ENCODE peak calls at places on chromosome 7, in seven cellular contexts. J is naive B cell; L is stimulated activated effector memory CD8-positive, alpha-beta T cell treated with anti-CD3 and anti-CD28 coated beads, Interleukin-12 subunit alpha, Interleukin-12 subunit beta, amount 100 ng/mL, for 72 hours; Y is small intestine; W is fibroblast of mammary gland; O is stimulated activated CD8-positive, alpha-beta memory T cell treated with anti-CD3 and anti-CD28 coated beads, Interleukin-2, amount 100 ng/mL, for 1 hour; I is GM04503. F is an unnamed sample.

GRCh38 chr7:81549484-81550016 is 220.3 kb downstream of the HGF start:
- DNase-seq in J (no peak), L (no peak), Y (no peak), W (no peak), O (no peak), I (no peak), F (no peak)

GRCh38 chr7:17830206-17830605 is 110.1 kb downstream of the SNX13 start:
- DNase-seq in J (no peak), L (no peak), Y (no peak), W (peak), O (no peak), I (no peak), F (no peak)

GRCh38 chr7:24448038-24448437 is 125.2 kb upstream of the PALS2 start:
- DNase-seq in J (no peak), L (no peak), Y (no peak), W (no peak), O (no peak), I (no peak), F (no peak)

GRCh38 chr7:76375251-76375650 is 16.5 kb upstream of the YWHAG start:
- DNase-seq in J (no peak), L (no peak), Y (no peak), W (no peak), O (no peak), I (no peak), F (no peak)

GRCh38 chr7:1663243-1663642 is 6.8 kb upstream of the ELFN1 start:
- DNase-seq in J (no peak), L (no peak), Y (no peak), W (no peak), O (no peak), I (no peak), F (no peak)

GRCh38 chr7:129188372-129188891 is at the start of gene SMO:
- DNase-seq in J (no peak), L (no peak), Y (no peak), W (no peak), O (no peak), I (no peak), F (no peak)

GRCh38 chr7:124764847-124765400 is 668 bp downstream of the GPR37 start:
- DNase-seq in J (peak), L (no peak), Y (peak), W (no peak), O (no peak), I (no peak), F (no peak)

GRCh38 chr7:24979470-24979862 is 512 bp downstream of the OSBPL3 start:
- DNase-seq in J (peak), L (peak), Y (peak), W (peak), O (peak), I (no peak), F (no peak)

GRCh38 chr7:157294773-157295172 is 42.0 kb upstream of the DNAJB6 start:
- DNase-seq in J (no peak), L (no peak), Y (no peak), W (no peak), O (no peak), I (no peak), F (no peak)

GRCh38 chr7:24767878-24768569 is 10.8 kb upstream of the GSDME start:
- DNase-seq in J (no peak), L (no peak), Y (no peak), W (no peak), O (no peak), I (no peak), F (no peak)

GRCh38 chr7:19560111-19560883 is 148.5 kb downstream of the POLR1F start:
- DNase-seq in J (no peak), L (no peak), Y (no peak), W (peak), O (no peak), I (peak), F (no peak)

GRCh38 chr7:828793-829561 is 3.3 kb upstream of the SUN1 start:
- DNase-seq in J (no peak), L (no peak), Y (no peak), W (no peak), O (no peak), I (no peak), F (no peak)

GRCh38 chr7:20791523-20791879 is 4.8 kb upstream of the SP8 start:
- DNase-seq in J (no peak), L (no peak), Y (no peak), W (no peak), O (no peak), I (no peak), F (no peak)

GRCh38 chr7:131556055-131556911 is at the start of gene PODXL:
- DNase-seq in J (peak), L (peak), Y (peak), W (no peak), O (peak), I (no peak), F (no peak)

GRCh38 chr7:70588610-70589009 is 543.3 kb upstream of the GALNT17 start:
- DNase-seq in J (no peak), L (no peak), Y (no peak), W (no peak), O (no peak), I (no peak), F (no peak)

GRCh38 chr7:101620991-101621390 is 8.1 kb downstream of the MYL10 start:
- DNase-seq in J (no peak), L (no peak), Y (no peak), W (no peak), O (no peak), I (no peak), F (no peak)

GRCh38 chr7:109879429-109879828 is 1211.5 kb upstream of the LRRN3 start:
- DNase-seq in J (no peak), L (no peak), Y (no peak), W (no peak), O (no peak), I (no peak), F (no peak)

GRCh38 chr7:82975811-82976468 is 186.7 kb downstream of the PCLO start:
- DNase-seq in J (no peak), L (no peak), Y (no peak), W (no peak), O (no peak), I (no peak), F (no peak)

GRCh38 chr7:45663167-45663921 is 89.2 kb downstream of the ADCY1 start:
- DNase-seq in J (no peak), L (peak), Y (peak), W (peak), O (no peak), I (no peak), F (no peak)

GRCh38 chr7:91465595-91466061 is 201.4 kb downstream of the FZD1 start:
- DNase-seq in J (no peak), L (no peak), Y (no peak), W (peak), O (no peak), I (no peak), F (no peak)

GRCh38 chr7:139679731-139680594 is 97.8 kb downstream of the HIPK2 start:
- DNase-seq in J (no peak), L (no peak), Y (no peak), W (peak), O (no peak), I (no peak), F (no peak)

GRCh38 chr7:15602236-15602635 is 40.4 kb upstream of the AGMO start:
- DNase-seq in J (no peak), L (no peak), Y (no peak), W (no peak), O (no peak), I (no peak), F (no peak)

F was measured in thoracic aorta.